ENCODE peak calls at places on chromosome 7, in six cellular contexts. One of them, this sample, is unnamed.

GRCh38 chr7:148419856-148420508 is 170.6 kb upstream of the C7orf33 start:
- DNase-seq in HepG2: no peak
- DNase-seq in A549: no peak
- DNase-seq in HEK293T: no peak
- DNase-seq in GM12878: peak
- DNase-seq in K562: no peak
- DNase-seq in this sample: no peak

GRCh38 chr7:100837099-100837836 is 9.9 kb upstream of the EPHB4 start:
- DNase-seq in HepG2: no peak
- DNase-seq in A549: peak
- DNase-seq in HEK293T: peak
- DNase-seq in GM12878: peak
- DNase-seq in K562: peak
- DNase-seq in this sample: peak

GRCh38 chr7:50335795-50336754 is 31.6 kb downstream of the IKZF1 start:
- DNase-seq in HepG2: no peak
- DNase-seq in A549: no peak
- DNase-seq in HEK293T: no peak
- DNase-seq in GM12878: no peak
- DNase-seq in K562: peak
- DNase-seq in this sample: no peak

GRCh38 chr7:134925766-134926165 is 60.5 kb upstream of the AGBL3 start:
- DNase-seq in HepG2: no peak
- DNase-seq in A549: no peak
- DNase-seq in HEK293T: no peak
- DNase-seq in GM12878: no peak
- DNase-seq in K562: no peak
- DNase-seq in this sample: no peak

GRCh38 chr7:99392659-99393362 is 15.6 kb downstream of the PDAP1 start:
- DNase-seq in HepG2: no peak
- DNase-seq in A549: no peak
- DNase-seq in HEK293T: no peak
- DNase-seq in GM12878: no peak
- DNase-seq in K562: peak
- DNase-seq in this sample: no peak

GRCh38 chr7:81736088-81736487 is 33.8 kb downstream of the HGF start:
- DNase-seq in HepG2: no peak
- DNase-seq in A549: no peak
- DNase-seq in HEK293T: no peak
- DNase-seq in GM12878: no peak
- DNase-seq in K562: no peak
- DNase-seq in this sample: no peak

GRCh38 chr7:105429746-105430612 is 41.3 kb upstream of the SRPK2 start:
- DNase-seq in HepG2: peak
- DNase-seq in A549: peak
- DNase-seq in HEK293T: no peak
- DNase-seq in GM12878: no peak
- DNase-seq in K562: no peak
- DNase-seq in this sample: peak

GRCh38 chr7:25822823-25823222 is 329.2 kb upstream of the NFE2L3 start:
- DNase-seq in HepG2: no peak
- DNase-seq in A549: no peak
- DNase-seq in HEK293T: no peak
- DNase-seq in GM12878: no peak
- DNase-seq in K562: no peak
- DNase-seq in this sample: no peak

GRCh38 chr7:81845628-81846259 is 75.9 kb upstream of the HGF start:
- DNase-seq in HepG2: no peak
- DNase-seq in A549: no peak
- DNase-seq in HEK293T: peak
- DNase-seq in GM12878: peak
- DNase-seq in K562: no peak
- DNase-seq in this sample: peak

GRCh38 chr7:42186181-42186580 is 50.8 kb downstream of the GLI3 start:
- DNase-seq in HepG2: no peak
- DNase-seq in A549: peak
- DNase-seq in HEK293T: peak
- DNase-seq in GM12878: no peak
- DNase-seq in K562: peak
- DNase-seq in this sample: no peak

GRCh38 chr7:42097756-42098155 is 139.3 kb downstream of the GLI3 start:
- DNase-seq in HepG2: peak
- DNase-seq in A549: no peak
- DNase-seq in HEK293T: peak
- DNase-seq in GM12878: no peak
- DNase-seq in K562: peak
- DNase-seq in this sample: peak

GRCh38 chr7:139339698-139340036 is 1.5 kb upstream of the FMC1 start:
- DNase-seq in HepG2: no peak
- DNase-seq in A549: no peak
- DNase-seq in HEK293T: no peak
- DNase-seq in GM12878: no peak
- DNase-seq in K562: no peak
- DNase-seq in this sample: no peak

GRCh38 chr7:139341058-139341775 is at the start of gene FMC1:
- DNase-seq in HepG2: peak
- DNase-seq in A549: peak
- DNase-seq in HEK293T: peak
- DNase-seq in GM12878: peak
- DNase-seq in K562: peak
- DNase-seq in this sample: peak

GRCh38 chr7:139340808-139341057 is 404 bp upstream of the FMC1 start:
- DNase-seq in HepG2: no peak
- DNase-seq in A549: no peak
- DNase-seq in HEK293T: no peak
- DNase-seq in GM12878: no peak
- DNase-seq in K562: no peak
- DNase-seq in this sample: no peak

GRCh38 chr7:139340037-139340807 is 915 bp upstream of the FMC1 start:
- DNase-seq in HepG2: peak
- DNase-seq in A549: peak
- DNase-seq in HEK293T: peak
- DNase-seq in GM12878: peak
- DNase-seq in K562: peak
- DNase-seq in this sample: peak

GRCh38 chr7:139341776-139342244 is 673 bp downstream of the FMC1 start:
- DNase-seq in HepG2: no peak
- DNase-seq in A549: peak
- DNase-seq in HEK293T: no peak
- DNase-seq in GM12878: no peak
- DNase-seq in K562: no peak
- DNase-seq in this sample: no peak
- TF ChIP-seq BHLHE40 in HepG2: no peak
- TF ChIP-seq BHLHE40 in A549: no peak
- TF ChIP-seq BHLHE40 in HEK293T: no peak
- TF ChIP-seq BHLHE40 in GM12878: no peak
- TF ChIP-seq BHLHE40 in K562: no peak
- TF ChIP-seq BHLHE40 in this sample: no peak

GRCh38 chr7:38169862-38170261 is 8.2 kb upstream of the STARD3NL start:
- DNase-seq in HepG2: no peak
- DNase-seq in A549: peak
- DNase-seq in HEK293T: no peak
- DNase-seq in GM12878: peak
- DNase-seq in K562: no peak
- DNase-seq in this sample: peak
- TF ChIP-seq BHLHE40 in HepG2: no peak
- TF ChIP-seq BHLHE40 in A549: no peak
- TF ChIP-seq BHLHE40 in HEK293T: no peak
- TF ChIP-seq BHLHE40 in GM12878: peak
- TF ChIP-seq BHLHE40 in K562: no peak
- TF ChIP-seq BHLHE40 in this sample: no peak

DNA sequence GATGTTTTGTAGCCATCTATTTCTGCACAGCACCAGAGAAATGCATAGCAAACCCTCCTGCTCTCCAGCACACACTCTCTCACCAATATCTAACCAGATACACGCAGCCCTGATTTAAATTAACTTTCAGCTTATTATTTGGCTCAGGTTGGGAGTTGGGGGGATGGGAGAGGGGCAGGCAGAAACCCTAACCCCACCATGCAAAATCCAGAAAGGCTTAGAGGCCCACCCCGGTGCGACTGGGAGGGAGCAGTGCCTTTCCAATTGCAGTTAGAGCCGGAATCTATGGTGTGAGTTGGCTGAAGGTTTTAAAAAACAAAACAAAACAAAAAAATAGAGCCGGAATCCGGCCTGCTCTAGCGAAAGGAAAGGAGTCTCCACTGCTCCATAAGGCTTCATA is 3.0 kb downstream of the IGF2BP3 start:
- DNase-seq in HepG2: no peak
- DNase-seq in A549: no peak
- DNase-seq in HEK293T: no peak
- DNase-seq in GM12878: no peak
- DNase-seq in K562: no peak
- DNase-seq in this sample: no peak
- TF ChIP-seq BHLHE40 in HepG2: no peak
- TF ChIP-seq BHLHE40 in A549: no peak
- TF ChIP-seq BHLHE40 in HEK293T: no peak
- TF ChIP-seq BHLHE40 in GM12878: no peak
- TF ChIP-seq BHLHE40 in K562: no peak
- TF ChIP-seq BHLHE40 in this sample: no peak

GRCh38 chr7:111424768-111425167 is 137.5 kb downstream of the IMMP2L start:
- DNase-seq in HepG2: peak
- DNase-seq in A549: no peak
- DNase-seq in HEK293T: no peak
- DNase-seq in GM12878: no peak
- DNase-seq in K562: no peak
- DNase-seq in this sample: peak
- TF ChIP-seq BHLHE40 in HepG2: no peak
- TF ChIP-seq BHLHE40 in A549: no peak
- TF ChIP-seq BHLHE40 in HEK293T: no peak
- TF ChIP-seq BHLHE40 in GM12878: no peak
- TF ChIP-seq BHLHE40 in K562: no peak
- TF ChIP-seq BHLHE40 in this sample: no peak

DNA sequence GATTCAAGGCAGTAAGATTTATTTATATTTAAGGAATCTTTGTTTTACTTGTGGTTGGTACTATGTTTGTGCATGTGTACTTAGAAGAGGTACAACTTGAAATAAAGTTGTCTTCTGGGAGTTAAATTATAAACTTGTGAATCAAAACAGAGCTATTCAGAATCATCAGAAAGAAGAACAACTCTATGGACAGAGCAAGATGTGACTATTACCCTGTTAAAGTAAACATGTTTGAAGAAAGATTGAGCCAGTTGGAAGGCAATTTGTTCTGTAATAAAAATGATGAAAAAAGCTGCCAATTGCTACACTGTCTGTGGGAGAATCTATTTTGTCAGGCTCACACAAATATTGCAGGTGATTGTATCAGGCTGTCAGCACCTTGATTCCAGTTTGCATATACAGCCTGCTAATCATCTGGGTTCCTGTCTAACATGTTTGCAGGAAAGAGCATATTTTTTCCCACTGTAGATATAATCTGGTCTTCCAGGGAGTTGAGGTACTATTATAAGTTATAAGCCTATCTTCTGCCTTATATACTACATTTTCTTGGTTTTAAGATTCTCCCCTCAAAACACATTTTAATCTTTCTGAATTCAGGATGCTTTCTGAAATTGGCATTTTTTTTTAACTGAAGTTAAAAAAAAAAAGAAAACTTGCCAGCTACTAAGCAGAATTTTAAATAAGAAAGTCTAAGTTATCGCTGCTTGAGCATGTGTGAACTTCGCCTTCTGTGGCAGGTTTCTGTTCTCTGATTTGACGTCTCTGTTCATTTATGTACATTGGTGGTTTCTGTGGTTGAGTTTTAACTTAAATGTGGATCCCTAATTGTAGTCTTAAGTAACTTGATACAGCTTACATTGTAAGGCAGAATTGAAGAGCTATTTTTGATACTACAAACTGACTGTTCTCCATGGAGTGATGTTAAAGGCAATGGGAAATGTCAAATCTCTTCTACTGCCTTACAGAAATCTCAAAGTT is 46.0 kb downstream of the ZNRF2 start:
- DNase-seq in HepG2: no peak
- DNase-seq in A549: no peak
- DNase-seq in HEK293T: no peak
- DNase-seq in GM12878: peak
- DNase-seq in K562: no peak
- DNase-seq in this sample: peak
- TF ChIP-seq BHLHE40 in HepG2: no peak
- TF ChIP-seq BHLHE40 in A549: no peak
- TF ChIP-seq BHLHE40 in HEK293T: no peak
- TF ChIP-seq BHLHE40 in GM12878: peak
- TF ChIP-seq BHLHE40 in K562: no peak
- TF ChIP-seq BHLHE40 in this sample: no peak

GRCh38 chr7:116417593-116418345 is 81.8 kb upstream of the CAV2 start:
- DNase-seq in HepG2: no peak
- DNase-seq in A549: no peak
- DNase-seq in HEK293T: no peak
- DNase-seq in GM12878: no peak
- DNase-seq in K562: no peak
- DNase-seq in this sample: peak
- TF ChIP-seq BHLHE40 in HepG2: no peak
- TF ChIP-seq BHLHE40 in A549: no peak
- TF ChIP-seq BHLHE40 in HEK293T: no peak
- TF ChIP-seq BHLHE40 in GM12878: no peak
- TF ChIP-seq BHLHE40 in K562: peak
- TF ChIP-seq BHLHE40 in this sample: peak